ENCODE peak calls at places on chromosomes 5 and 9, in eight cellular contexts. I is activated CD4-positive, alpha-beta T cell treated with anti-CD3 and anti-CD28 coated beads, Interleukin-2, amount 50 U/mL, for 1 hour; A is H7; K is HEK293T; R is NCI-H1436 treated with DMSO at 0.1 percent for 48 hours; G is stimulated activated CD8-positive, alpha-beta memory T cell treated with anti-CD3 and anti-CD28 coated beads, Interleukin-15, amount 100 ng/mL, for 4 hours; S is amniotic epithelial cell; H is DMS 273 treated with DMSO at 0.1 percent for 48 hours. M is an unnamed sample.

GRCh38 chr9:123851851-123852250 is 78.1 kb downstream of the DENND1A start:
- DNase-seq in K (no peak), I (no peak), A (no peak), H (no peak), R (no peak), G (no peak), S (no peak), M (no peak)

GRCh38 chr9:114283551-114284111 is 39.3 kb upstream of the ORM1 start:
- DNase-seq in H (no peak), G (no peak), A (no peak), S (no peak), R (no peak), K (no peak), I (no peak), M (no peak)

GRCh38 chr9:32426278-32426939 is 42.0 kb downstream of the ACO1 start:
- DNase-seq in G (no peak), A (no peak), S (peak; percentile 99), K (no peak), R (no peak), H (no peak), I (no peak), M (no peak)

GRCh38 chr5:961002-961710 is 47.4 kb upstream of the NKD2 start:
- DNase-seq in R (no peak), I (no peak), A (peak; percentile 45), H (no peak), G (no peak), K (no peak), S (no peak), M (no peak)

GRCh38 chr5:171115519-171115918 is 193.5 kb upstream of the TLX3 start:
- DNase-seq in K (no peak), R (no peak), S (no peak), A (no peak), H (no peak), I (no peak), G (no peak), M (no peak)

GRCh38 chr5:147539053-147539452 is 29.2 kb upstream of the DPYSL3 start:
- DNase-seq in I (no peak), H (no peak), A (no peak), G (no peak), K (no peak), R (no peak), S (peak; percentile 51), M (no peak)

GRCh38 chr5:145668714-145669113 is 166.4 kb downstream of the PRELID2 start:
- DNase-seq in G (no peak), R (no peak), A (no peak), K (no peak), I (no peak), H (no peak), S (no peak), M (no peak)

GRCh38 chr9:70923941-70924340 is 197.5 kb downstream of the TRPM3 start:
- DNase-seq in H (no peak), K (no peak), A (no peak), R (no peak), G (no peak), S (peak; percentile 5), I (no peak), M (no peak)

GRCh38 chr9:70052768-70053167 is 9.1 kb downstream of the MAMDC2 start:
- DNase-seq in G (no peak), R (no peak), I (no peak), K (no peak), H (no peak), S (no peak), A (no peak), M (no peak)

GRCh38 chr9:136799079-136799853 is 3.1 kb downstream of the CCDC183 start:
- DNase-seq in H (no peak), G (no peak), A (no peak), K (no peak), I (no peak), R (no peak), S (no peak), M (no peak)